ENCODE peak calls at places on chromosomes 3 and 15, in eight cellular contexts. N is fibroblast of the aortic adventitia; B is lower lobe of right lung; Z is CD8-positive, alpha-beta T cell; S is right cardiac atrium; H is cardiac muscle cell; W is Jurkat, Clone E6-1; U is naive thymus-derived CD4-positive, alpha-beta T cell. Y is an unnamed sample.

GRCh38 chr3:155585384-155585783 is 159.5 kb downstream of the PLCH1 start:
- DNase-seq in W (no peak), U (no peak), S (no peak), N (no peak), B (no peak), Z (no peak), H (no peak), Y (no peak)

GRCh38 chr3:64114651-64115050 is 91.4 kb upstream of the PSMD6 start:
- DNase-seq in W (no peak), U (no peak), Z (no peak), B (no peak), N (no peak), S (no peak), H (no peak), Y (no peak)

GRCh38 chr15:58543664-58544335 is 112.0 kb downstream of the LIPC start:
- DNase-seq in Z (no peak), N (no peak), W (no peak), B (no peak), S (no peak), H (no peak), U (no peak), Y (no peak)

GRCh38 chr15:100033140-100033857 is 300.1 kb upstream of the LYSMD4 start:
- DNase-seq in S (no peak), B (no peak), W (no peak), U (no peak), N (peak), Z (no peak), H (peak), Y (no peak)

GRCh38 chr3:72722930-72723726 is 125.1 kb downstream of the SHQ1 start:
- DNase-seq in Z (no peak), B (no peak), N (peak), U (no peak), H (peak), W (no peak), S (no peak), Y (no peak)

GRCh38 chr15:85100186-85100937 is 118.7 kb downstream of the PDE8A start:
- DNase-seq in Z (no peak), N (no peak), W (peak), H (no peak), U (no peak), S (no peak), B (peak), Y (no peak)

GRCh38 chr15:92709064-92709463 is 53.5 kb upstream of the FAM174B start:
- DNase-seq in Z (no peak), S (no peak), N (peak), U (no peak), W (no peak), B (no peak), H (peak), Y (no peak)

GRCh38 chr15:97627634-97628033 is 332.9 kb upstream of the ARRDC4 start:
- DNase-seq in H (no peak), Z (no peak), N (no peak), U (no peak), W (no peak), B (no peak), S (no peak), Y (no peak)

GRCh38 chr3:128080323-128080898 is 28.2 kb downstream of the SEC61A1 start:
- DNase-seq in U (no peak), W (no peak), B (no peak), N (peak), H (peak), Z (no peak), S (no peak), Y (no peak)

GRCh38 chr15:25335279-25335678 is 103.5 kb downstream of the UBE3A start:
- DNase-seq in N (no peak), U (no peak), Z (no peak), W (no peak), S (no peak), H (no peak), B (no peak), Y (no peak)

GRCh38 chr3:23831517-23832394 is 26.0 kb downstream of the UBE2E1 start:
- DNase-seq in S (no peak), H (no peak), U (no peak), W (no peak), Z (no peak), B (no peak), N (no peak), Y (no peak)

GRCh38 chr15:25054329-25054728 is 99.5 kb downstream of the SNRPN start:
- DNase-seq in N (no peak), S (no peak), B (no peak), Z (no peak), H (no peak), U (no peak), W (no peak), Y (no peak)

GRCh38 chr3:82506204-82506603 is 744.8 kb upstream of the GBE1 start:
- DNase-seq in S (no peak), B (no peak), Z (no peak), W (no peak), H (no peak), U (no peak), N (no peak), Y (no peak)

GRCh38 chr3:51501833-51502561 is 2.2 kb upstream of the DCAF1 start:
- DNase-seq in U (peak), S (peak), H (peak), W (peak), B (peak), N (peak), Z (peak), Y (peak)

GRCh38 chr3:5431811-5432378 is 244.4 kb downstream of the EDEM1 start:
- DNase-seq in N (no peak), Z (no peak), W (no peak), H (no peak), B (no peak), S (no peak), U (no peak), Y (no peak)

GRCh38 chr15:85750319-85750806 is 44.4 kb downstream of the KLHL25 start:
- DNase-seq in W (no peak), Z (no peak), B (no peak), U (no peak), N (peak), S (peak), H (peak), Y (no peak)

GRCh38 chr15:68775671-68776476 is 44.8 kb downstream of the ANP32A start:
- DNase-seq in Z (no peak), B (no peak), U (no peak), W (no peak), N (peak), H (peak), S (peak), Y (no peak)

GRCh38 chr3:74470313-74470712 is 144.1 kb downstream of the CNTN3 start:
- DNase-seq in W (no peak), B (no peak), U (no peak), Z (no peak), N (no peak), S (no peak), H (no peak), Y (no peak)

GRCh38 chr15:40420793-40421192 is 15.2 kb downstream of the IVD start:
- DNase-seq in Z (no peak), U (no peak), B (peak), W (no peak), S (no peak), N (no peak), H (no peak), Y (no peak)

GRCh38 chr15:54197995-54198394 is 219.8 kb downstream of the UNC13C start:
- DNase-seq in W (no peak), H (no peak), N (no peak), Z (no peak), U (no peak), S (no peak), B (no peak), Y (no peak)

GRCh38 chr3:184525337-184526157 is 36.0 kb upstream of the EPHB3 start:
- DNase-seq in N (no peak), U (peak), Z (no peak), H (no peak), S (no peak), W (no peak), B (no peak), Y (no peak)

GRCh38 chr15:98684441-98684840 is 36.1 kb downstream of the IGF1R start:
- DNase-seq in S (no peak), U (no peak), Z (no peak), W (peak), B (no peak), H (peak), N (peak), Y (no peak)

GRCh38 chr3:128395500-128396125 is 71.1 kb downstream of the DNAJB8 start:
- DNase-seq in H (peak), N (peak), S (peak), U (no peak), Z (no peak), W (no peak), B (no peak), Y (no peak)

GRCh38 chr3:187808466-187809291 is 63.4 kb upstream of the BCL6 start:
- DNase-seq in W (no peak), N (no peak), Z (no peak), S (no peak), B (no peak), H (no peak), U (no peak), Y (no peak)

GRCh38 chr15:34147371-34148140 is 45.7 kb downstream of the PGBD4 start:
- DNase-seq in U (no peak), N (peak), H (peak), W (no peak), Z (no peak), S (no peak), B (no peak), Y (no peak)

GRCh38 chr15:62875626-62876021 is 166.9 kb upstream of the TPM1 start:
- DNase-seq in W (no peak), S (no peak), N (no peak), Z (no peak), H (no peak), B (no peak), U (no peak), Y (no peak)

GRCh38 chr3:184040010-184040409 is 8.5 kb downstream of the HTR3D start:
- DNase-seq in H (peak), S (no peak), N (peak), B (no peak), W (no peak), Z (no peak), U (no peak), Y (no peak)

DNA sequence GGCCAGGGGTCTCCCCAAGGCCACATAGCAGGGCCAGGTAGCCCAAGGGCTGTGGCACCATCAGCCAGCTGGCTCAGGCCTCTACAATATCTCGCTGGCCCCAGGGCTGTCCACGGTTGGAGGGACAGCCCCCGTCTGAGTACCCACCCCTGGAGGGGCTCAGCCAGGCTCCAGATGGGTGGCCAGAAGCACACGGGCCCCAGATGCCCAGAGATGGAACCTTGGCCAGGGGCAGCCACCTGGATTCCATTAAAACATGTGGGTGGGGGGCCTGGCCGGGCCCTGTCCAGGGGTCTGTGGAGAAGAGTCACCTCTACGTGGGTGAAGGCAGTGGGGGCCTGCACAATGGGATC is 8.4 kb downstream of the CSPG4 start:
- DNase-seq in S (peak), N (no peak), U (no peak), W (no peak), B (no peak), H (no peak), Z (no peak), Y (no peak)
- H3K4me3 ChIP-seq in S (no peak), N (no peak), U (no peak), W (no peak), B (no peak), H (no peak), Z (no peak), Y (no peak)

GRCh38 chr3:196219194-196219969 is 3.0 kb downstream of the SLC51A start:
- DNase-seq in B (peak), S (no peak), Z (peak), U (peak), H (peak), N (peak), W (peak), Y (peak)
- H3K4me3 ChIP-seq in B (peak), S (no peak), Z (peak), U (peak), H (no peak), N (peak), W (peak), Y (peak)

GRCh38 chr15:42575188-42576039 is at the start of gene STARD9:
- DNase-seq in N (peak), H (peak), S (peak), Z (peak), W (peak), U (peak), B (peak), Y (peak)

GRCh38 chr15:42576040-42576594 is 711 bp downstream of the STARD9 start:
- DNase-seq in H (no peak), U (no peak), S (no peak), B (no peak), Z (no peak), W (no peak), N (no peak), Y (no peak)

GRCh38 chr15:42576776-42577175 is 1.4 kb downstream of the STARD9 start:
- DNase-seq in B (no peak), H (no peak), U (no peak), S (no peak), W (peak), Z (no peak), N (no peak), Y (peak)

GRCh38 chr15:42578984-42579537 is 3.7 kb downstream of the STARD9 start:
- DNase-seq in U (no peak), W (no peak), S (no peak), H (no peak), Z (no peak), B (no peak), N (no peak), Y (no peak)

GRCh38 chr15:42577514-42578031 is 2.2 kb downstream of the STARD9 start:
- DNase-seq in N (peak), W (no peak), S (no peak), B (no peak), H (peak), Z (no peak), U (no peak), Y (no peak)
- H3K4me3 ChIP-seq in N (peak), W (no peak), S (peak), B (peak), H (no peak), Z (no peak), U (no peak), Y (no peak)

GRCh38 chr15:65792988-65793812 is 1.1 kb upstream of the DENND4A start:
- DNase-seq in Z (no peak), U (no peak), W (no peak), H (no peak), N (no peak), B (no peak), S (no peak), Y (no peak)
- H3K4me3 ChIP-seq in Z (peak), U (peak), W (peak), H (peak), N (peak), B (peak), S (peak), Y (peak)

DNA sequence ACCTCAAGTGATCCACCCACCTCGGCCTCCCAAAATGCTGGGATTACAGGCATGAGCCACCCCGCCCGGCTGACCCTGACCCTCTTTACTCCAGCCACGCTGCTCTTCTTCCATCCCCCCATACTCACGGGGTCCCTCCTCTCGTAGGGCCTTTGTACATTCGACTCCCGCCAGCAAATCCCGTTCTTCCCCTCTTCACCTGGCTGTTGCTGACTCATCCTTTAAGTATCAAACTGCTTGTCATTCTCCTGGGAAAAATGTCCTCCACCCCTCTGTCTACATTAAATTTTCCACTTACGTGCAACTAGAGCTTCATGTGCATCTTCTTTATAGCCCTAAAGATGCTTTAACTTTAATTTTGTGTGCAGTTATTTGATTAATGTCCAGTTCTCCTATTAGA is 203.1 kb downstream of the OPA1 start:
- DNase-seq in U (no peak), Z (no peak), H (no peak), S (no peak), B (no peak), W (no peak), N (no peak), Y (no peak)
- H3K4me3 ChIP-seq in U (no peak), Z (no peak), H (no peak), S (no peak), B (no peak), W (no peak), N (no peak), Y (no peak)

GRCh38 chr3:15429080-15429479 is 1.7 kb downstream of the EAF1 start:
- DNase-seq in W (no peak), B (no peak), S (no peak), Z (no peak), U (no peak), N (no peak), H (no peak), Y (no peak)
- H3K4me3 ChIP-seq in W (peak), B (peak), S (no peak), Z (no peak), U (peak), N (peak), H (no peak), Y (peak)

GRCh38 chr15:67100124-67100791 is 34.9 kb downstream of the SMAD3 start:
- DNase-seq in B (no peak), W (no peak), H (no peak), N (no peak), U (no peak), S (no peak), Z (no peak), Y (no peak)
- H3K4me3 ChIP-seq in B (no peak), W (no peak), H (no peak), N (no peak), U (peak), S (no peak), Z (no peak), Y (peak)

Y was measured in CD4-positive, CD25-positive, alpha-beta regulatory T cell.